ENCODE peak calls at places on chromosomes 6 and 20, in nine cellular contexts. I is sigmoid colon, F is endothelial cell, N is choroid plexus epithelial cell, W is GM19239, R is progenitor cell of endocrine pancreas, V is ELR, C is heart right ventricle, B is AG10803. T is an unnamed sample.
A peak's percentile ranks its signal among the peaks of the same experiment; 100 is the strongest.

GRCh38 chr20:33503564-33503963 is 13.7 kb downstream of the CBFA2T2 start:
- DNase-seq in I (no peak), F (no peak), N (no peak), W (no peak), R (no peak), V (no peak), C (no peak), B (no peak), T (no peak)

GRCh38 chr20:51062065-51062464 is 39.2 kb upstream of the KCNG1 start:
- DNase-seq in I (no peak), F (no peak), N (peak; percentile 10), W (no peak), R (no peak), V (peak; percentile 33), C (no peak), B (no peak), T (no peak)

GRCh38 chr6:168877821-168878282 is 375.8 kb downstream of the THBS2 start:
- DNase-seq in I (no peak), F (no peak), N (no peak), W (no peak), R (no peak), V (no peak), C (no peak), B (no peak), T (no peak)

GRCh38 chr6:40545954-40546353 is 41.2 kb downstream of the LRFN2 start:
- DNase-seq in I (peak; percentile 38), F (no peak), N (no peak), W (no peak), R (no peak), V (no peak), C (no peak), B (no peak), T (no peak)

GRCh38 chr6:17096076-17096475 is 5.8 kb upstream of the STMND1 start:
- DNase-seq in I (no peak), F (no peak), N (peak; percentile 27), W (no peak), R (no peak), V (no peak), C (no peak), B (peak; percentile 42), T (no peak)

GRCh38 chr20:278607-279571 is 11.7 kb downstream of the C20orf96 start:
- DNase-seq in I (no peak), F (peak; percentile 52), N (peak; percentile 85), W (no peak), R (no peak), V (no peak), C (peak; percentile 47), B (no peak), T (peak; percentile 67)

GRCh38 chr6:48429021-48429420 is 318.0 kb upstream of the PTCHD4 start:
- DNase-seq in I (no peak), F (no peak), N (peak; percentile 39), W (no peak), R (no peak), V (no peak), C (no peak), B (no peak), T (peak; percentile 17)

GRCh38 chr6:147947521-147947920 is 395.1 kb upstream of the SASH1 start:
- DNase-seq in I (no peak), F (no peak), N (peak; percentile 71), W (no peak), R (no peak), V (no peak), C (no peak), B (peak; percentile 49), T (peak; percentile 75)

GRCh38 chr20:46694484-46694883 is 5.2 kb upstream of the TP53RK start:
- DNase-seq in I (peak; percentile 7), F (no peak), N (peak; percentile 81), W (no peak), R (no peak), V (peak; percentile 42), C (no peak), B (peak; percentile 53), T (peak; percentile 53)

GRCh38 chr6:148947621-148948444 is 201.0 kb downstream of the UST start:
- DNase-seq in I (peak; percentile 90), F (peak; percentile 86), N (peak; percentile 91), W (peak; percentile 54), R (peak; percentile 77), V (peak; percentile 83), C (peak; percentile 66), B (peak; percentile 78), T (peak; percentile 74)

GRCh38 chr6:73732845-73733675 is 37.1 kb downstream of the CD109 start:
- DNase-seq in I (peak; percentile 83), F (peak; percentile 80), N (peak; percentile 90), W (peak; percentile 37), R (peak; percentile 51), V (peak; percentile 81), C (peak; percentile 50), B (peak; percentile 76), T (peak; percentile 67)